ENCODE peak calls at places on chromosomes 3 and 15, in eight cellular contexts. C is dorsolateral prefrontal cortex, K is fibroblast of mammary gland, J is psoas muscle, N is cardiac fibroblast, O is breast epithelium, E is cardiac muscle cell, T is tibial artery. L is an unnamed sample.

GRCh38 chr3:191328963-191329653 is at the start of gene CCDC50:
- DNase-seq in C (peak), K (peak), J (peak), N (peak), O (peak), E (peak), T (peak), L (peak)

GRCh38 chr3:67901681-67902080 is 247.3 kb upstream of the SUCLG2 start:
- DNase-seq in C (no peak), K (no peak), J (no peak), N (no peak), O (no peak), E (no peak), T (no peak), L (no peak)

GRCh38 chr3:55000546-55000945 is 72.7 kb upstream of the LRTM1 start:
- DNase-seq in C (no peak), K (peak), J (no peak), N (peak), O (no peak), E (peak), T (no peak), L (no peak)

GRCh38 chr3:126766653-126767052 is 62.6 kb downstream of the CHCHD6 start:
- DNase-seq in C (no peak), K (no peak), J (no peak), N (no peak), O (no peak), E (no peak), T (no peak), L (no peak)

GRCh38 chr15:68620721-68621528 is 42.1 kb downstream of the CORO2B start:
- DNase-seq in C (peak), K (peak), J (peak), N (peak), O (no peak), E (peak), T (peak), L (no peak)

GRCh38 chr3:56829543-56829942 is 27.8 kb upstream of the ARHGEF3 start:
- DNase-seq in C (no peak), K (no peak), J (no peak), N (no peak), O (no peak), E (no peak), T (no peak), L (no peak)

GRCh38 chr15:29805043-29805707 is 17.1 kb downstream of the TJP1 start:
- DNase-seq in C (peak), K (peak), J (no peak), N (peak), O (no peak), E (no peak), T (no peak), L (no peak)

GRCh38 chr15:65580287-65580686 is 30.6 kb downstream of the INTS14 start:
- DNase-seq in C (no peak), K (peak), J (no peak), N (peak), O (no peak), E (no peak), T (no peak), L (no peak)

GRCh38 chr15:68511073-68511991 is 67.5 kb upstream of the CORO2B start:
- DNase-seq in C (no peak), K (peak), J (peak), N (peak), O (no peak), E (no peak), T (no peak), L (no peak)

GRCh38 chr15:62758126-62758951 is 284.2 kb upstream of the TPM1 start:
- DNase-seq in C (peak), K (peak), J (peak), N (peak), O (no peak), E (peak), T (peak), L (no peak)

GRCh38 chr3:196739671-196740475 is at the start of gene PAK2:
- DNase-seq in C (peak), K (peak), J (peak), N (peak), O (peak), E (peak), T (peak), L (peak)

GRCh38 chr15:89912145-89912673 is 543 bp downstream of the ARPIN start:
- DNase-seq in C (peak), K (peak), J (peak), N (peak), O (no peak), E (peak), T (peak), L (no peak)

GRCh38 chr3:171446801-171447578 is 13.2 kb downstream of the TNIK start:
- DNase-seq in C (no peak), K (peak), J (no peak), N (no peak), O (no peak), E (no peak), T (no peak), L (no peak)

GRCh38 chr3:143070977-143071551 is 48.5 kb upstream of the CHST2 start:
- DNase-seq in C (no peak), K (peak), J (no peak), N (peak), O (no peak), E (no peak), T (no peak), L (no peak)

GRCh38 chr3:188497021-188497420 is 343.1 kb downstream of the LPP start:
- DNase-seq in C (no peak), K (peak), J (no peak), N (no peak), O (no peak), E (no peak), T (no peak), L (no peak)

GRCh38 chr15:89494941-89495637 is 1.3 kb downstream of the RHCG start:
- DNase-seq in C (peak), K (peak), J (no peak), N (no peak), O (no peak), E (no peak), T (no peak), L (peak)

GRCh38 chr15:90873998-90874605 is 5.7 kb downstream of the FURIN start:
- DNase-seq in C (no peak), K (no peak), J (no peak), N (peak), O (no peak), E (peak), T (no peak), L (no peak)

GRCh38 chr3:142897807-142898206 is 8.9 kb upstream of the PCOLCE2 start:
- DNase-seq in C (no peak), K (no peak), J (no peak), N (no peak), O (no peak), E (no peak), T (peak), L (no peak)

GRCh38 chr3:105837143-105837740 is 31.6 kb downstream of the CBLB start:
- DNase-seq in C (no peak), K (peak), J (no peak), N (no peak), O (no peak), E (no peak), T (no peak), L (peak)

GRCh38 chr3:108021131-108021530 is 69.7 kb downstream of the CD47 start:
- DNase-seq in C (no peak), K (no peak), J (no peak), N (no peak), O (no peak), E (no peak), T (no peak), L (no peak)

GRCh38 chr15:89329329-89330084 is 5.1 kb downstream of the POLG start:
- DNase-seq in C (no peak), K (no peak), J (no peak), N (no peak), O (no peak), E (no peak), T (no peak), L (no peak)

GRCh38 chr3:131917006-131917405 is 117.8 kb downstream of the CPNE4 start:
- DNase-seq in C (no peak), K (peak), J (no peak), N (no peak), O (no peak), E (no peak), T (no peak), L (no peak)

GRCh38 chr3:134126153-134126552 is 96.4 kb upstream of the SLCO2A1 start:
- DNase-seq in C (no peak), K (peak), J (no peak), N (peak), O (no peak), E (no peak), T (no peak), L (no peak)

GRCh38 chr3:46863261-46863782 is at the start of gene MYL3:
- DNase-seq in C (no peak), K (no peak), J (peak), N (no peak), O (no peak), E (peak), T (no peak), L (no peak)

GRCh38 chr3:31010491-31010890 is 116.0 kb upstream of the GADL1 start:
- DNase-seq in C (no peak), K (peak), J (no peak), N (peak), O (no peak), E (no peak), T (no peak), L (no peak)

GRCh38 chr3:14142567-14143270 is 17.9 kb downstream of the TMEM43 start:
- DNase-seq in C (no peak), K (no peak), J (no peak), N (no peak), O (no peak), E (no peak), T (no peak), L (no peak)

GRCh38 chr3:127951276-127951675 is 36.2 kb downstream of the KBTBD12 start:
- DNase-seq in C (no peak), K (peak), J (no peak), N (peak), O (no peak), E (no peak), T (no peak), L (no peak)

GRCh38 chr3:137765310-137766033 is 1.4 kb downstream of the SOX14 start:
- DNase-seq in C (no peak), K (no peak), J (no peak), N (no peak), O (no peak), E (no peak), T (no peak), L (no peak)

GRCh38 chr3:66138336-66139234 is 82.2 kb upstream of the SLC25A26 start:
- DNase-seq in C (peak), K (peak), J (peak), N (peak), O (no peak), E (peak), T (peak), L (peak)

GRCh38 chr3:113898892-113899291 is 48.9 kb upstream of the ZDHHC23 start:
- DNase-seq in C (no peak), K (peak), J (no peak), N (peak), O (no peak), E (no peak), T (no peak), L (no peak)

GRCh38 chr15:83248151-83248851 is 36.2 kb downstream of the BNC1 start:
- DNase-seq in C (peak), K (peak), J (no peak), N (peak), O (no peak), E (peak), T (no peak), L (peak)

GRCh38 chr15:61116830-61117229 is 112.3 kb downstream of the RORA start:
- DNase-seq in C (no peak), K (no peak), J (no peak), N (no peak), O (no peak), E (no peak), T (no peak), L (no peak)

GRCh38 chr15:61115679-61116078 is 113.4 kb downstream of the RORA start:
- DNase-seq in C (no peak), K (peak), J (no peak), N (no peak), O (no peak), E (no peak), T (peak), L (no peak)

GRCh38 chr15:61118885-61119284 is 110.2 kb downstream of the RORA start:
- DNase-seq in C (no peak), K (no peak), J (no peak), N (no peak), O (no peak), E (no peak), T (no peak), L (no peak)

GRCh38 chr15:61122624-61123375 is 106.3 kb downstream of the RORA start:
- DNase-seq in C (no peak), K (no peak), J (no peak), N (no peak), O (no peak), E (no peak), T (no peak), L (no peak)

GRCh38 chr15:61119556-61119955 is 109.5 kb downstream of the RORA start:
- DNase-seq in C (no peak), K (peak), J (no peak), N (no peak), O (no peak), E (no peak), T (no peak), L (no peak)
- TF ChIP-seq CTCF in C (no peak), K (no peak), J (no peak), N (no peak), O (no peak), E (no peak), T (no peak), L (no peak)

GRCh38 chr3:11226042-11226370 is 46.2 kb upstream of the ATG7 start:
- DNase-seq in C (no peak), K (no peak), J (no peak), N (no peak), O (no peak), E (no peak), T (no peak), L (no peak)
- H3K4me3 ChIP-seq in C (no peak), K (peak), J (no peak), N (peak), O (peak), E (no peak), T (no peak), L (no peak)

GRCh38 chr3:140576444-140576843 is 101.4 kb upstream of the TRIM42 start:
- DNase-seq in C (no peak), K (no peak), J (no peak), N (no peak), O (no peak), E (peak), T (no peak), L (no peak)

GRCh38 chr3:140580746-140581145 is 97.1 kb upstream of the TRIM42 start:
- DNase-seq in C (no peak), K (peak), J (no peak), N (no peak), O (no peak), E (no peak), T (no peak), L (no peak)

GRCh38 chr3:140577911-140578310 is 100.0 kb upstream of the TRIM42 start:
- DNase-seq in C (no peak), K (no peak), J (no peak), N (no peak), O (no peak), E (no peak), T (no peak), L (no peak)

GRCh38 chr3:140584549-140584948 is 93.3 kb upstream of the TRIM42 start:
- DNase-seq in C (no peak), K (no peak), J (no peak), N (no peak), O (no peak), E (no peak), T (no peak), L (no peak)

GRCh38 chr3:140579260-140579659 is 98.6 kb upstream of the TRIM42 start:
- DNase-seq in C (no peak), K (no peak), J (no peak), N (no peak), O (no peak), E (no peak), T (no peak), L (no peak)
- TF ChIP-seq CTCF in C (no peak), K (peak), J (no peak), N (no peak), O (no peak), E (no peak), T (no peak), L (no peak)

GRCh38 chr3:175885196-175885766 is 1026.1 kb downstream of the NAALADL2 start:
- DNase-seq in C (no peak), K (no peak), J (no peak), N (no peak), O (no peak), E (no peak), T (no peak), L (no peak)
- H3K4me3 ChIP-seq in C (no peak), K (no peak), J (no peak), N (no peak), O (no peak), E (no peak), T (no peak), L (no peak)

GRCh38 chr3:179771797-179772196 is 119.0 kb downstream of the USP13 start:
- DNase-seq in C (no peak), K (no peak), J (no peak), N (no peak), O (no peak), E (peak), T (no peak), L (no peak)
- TF ChIP-seq CTCF in C (no peak), K (no peak), J (no peak), N (no peak), O (no peak), E (no peak), T (no peak), L (no peak)

DNA sequence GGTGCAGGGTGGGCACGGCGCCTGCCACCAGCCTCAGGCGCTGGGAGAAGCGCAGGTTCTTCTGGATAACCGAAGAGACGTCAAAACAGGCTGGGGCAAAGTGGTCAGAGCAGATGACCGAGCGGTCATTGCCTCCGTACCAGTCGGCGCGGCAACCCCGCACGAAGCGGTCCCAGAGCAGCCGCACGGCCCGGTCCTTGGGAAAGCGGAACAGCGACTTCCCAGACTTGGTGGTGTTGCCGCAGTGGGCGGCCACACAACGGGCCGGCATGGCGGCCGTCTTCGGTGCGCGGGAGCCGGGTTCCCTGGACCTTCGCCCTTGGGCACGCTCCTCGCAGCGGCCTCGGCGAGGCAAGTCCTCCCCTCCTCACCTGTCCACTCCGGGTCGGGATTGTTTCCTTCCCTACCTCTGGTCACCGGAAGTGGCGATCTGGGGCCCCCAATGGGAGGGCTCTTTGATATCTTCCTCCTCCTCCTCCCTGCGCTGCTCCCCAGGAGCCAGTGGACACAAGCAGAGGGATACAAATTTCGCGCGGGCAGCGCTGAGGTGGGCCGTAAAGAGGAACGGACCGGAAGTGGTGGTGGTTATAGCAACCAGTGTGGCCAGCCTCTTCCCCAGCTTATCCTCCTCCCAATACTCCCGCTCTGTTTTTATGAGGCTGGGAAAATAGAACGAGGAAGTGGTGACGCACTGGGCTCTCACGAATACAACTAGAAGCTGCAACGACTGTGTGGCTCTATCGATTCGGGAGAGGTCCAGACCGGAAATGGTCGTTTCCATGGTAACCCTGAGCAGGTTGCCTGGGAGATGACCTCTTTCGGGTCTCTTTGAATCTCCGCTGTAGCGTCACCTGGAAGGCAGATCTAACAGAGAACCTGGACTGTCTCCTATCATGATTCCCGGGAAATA is at the start of the genes LRRC49 and THAP10:
- DNase-seq in C (peak), K (peak), J (peak), N (peak), O (peak), E (peak), T (peak), L (peak)
- H3K4me3 ChIP-seq in C (peak), K (peak), J (peak), N (peak), O (peak), E (peak), T (peak), L (peak)

DNA sequence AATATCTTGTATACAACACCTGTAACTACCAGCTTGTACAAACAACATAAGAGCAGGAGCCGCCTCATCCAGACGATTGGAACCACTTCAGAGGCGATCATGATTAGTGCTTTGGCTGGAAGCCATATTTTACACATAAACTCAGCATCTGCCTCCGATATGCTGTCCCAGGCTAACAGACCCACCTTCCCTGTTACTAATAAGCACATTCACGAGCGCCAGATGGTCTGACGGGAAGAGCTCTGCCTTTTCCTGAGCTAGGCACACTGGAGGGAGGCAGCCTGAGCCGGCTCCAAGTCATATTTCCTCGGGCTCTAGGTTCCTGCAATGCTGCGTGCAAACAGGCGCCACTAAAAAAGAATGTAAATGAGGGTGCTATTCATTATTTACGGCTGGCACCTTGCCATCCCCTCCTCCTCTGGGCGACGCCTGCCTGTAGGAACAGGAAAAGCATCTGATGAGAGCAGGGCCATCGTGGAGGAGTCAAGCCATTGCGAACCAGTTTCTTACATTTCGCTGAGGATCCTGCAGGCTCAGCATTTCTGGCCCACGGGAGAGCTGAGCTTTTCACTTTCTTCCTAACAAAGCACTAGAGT is 98.2 kb downstream of the ANXA2 start:
- DNase-seq in C (peak), K (peak), J (no peak), N (peak), O (peak), E (no peak), T (no peak), L (no peak)
- TF ChIP-seq CTCF in C (no peak), K (no peak), J (no peak), N (peak), O (peak), E (peak), T (no peak), L (no peak)

GRCh38 chr3:11716576-11717250 is 73.0 kb upstream of the VGLL4 start:
- DNase-seq in C (no peak), K (no peak), J (no peak), N (peak), O (no peak), E (no peak), T (no peak), L (no peak)
- H3K4me3 ChIP-seq in C (no peak), K (no peak), J (no peak), N (no peak), O (peak), E (no peak), T (peak), L (no peak)

GRCh38 chr3:53109822-53110771 is 20.1 kb downstream of the RFT1 start:
- DNase-seq in C (no peak), K (peak), J (peak), N (peak), O (no peak), E (peak), T (peak), L (peak)
- TF ChIP-seq CTCF in C (no peak), K (peak), J (peak), N (peak), O (peak), E (peak), T (no peak), L (peak)

DNA sequence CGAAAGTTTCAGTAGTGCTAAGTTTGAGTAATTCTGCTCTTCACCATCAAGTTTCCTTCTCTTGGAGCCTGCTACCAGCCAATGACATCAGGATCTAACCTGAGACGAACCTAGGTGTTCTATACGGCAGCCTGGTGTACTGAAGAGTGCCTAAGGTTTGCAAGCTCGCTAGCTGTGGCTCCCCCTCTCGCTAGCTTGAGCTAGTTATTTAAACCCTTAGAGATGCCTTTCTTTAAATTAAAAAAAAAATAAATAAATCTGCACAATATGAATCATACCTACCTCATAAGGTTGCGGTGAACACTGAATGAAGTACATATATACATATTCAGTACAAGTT is 1.4 kb upstream of the COL8A1 start:
- DNase-seq in C (no peak), K (no peak), J (no peak), N (peak), O (no peak), E (no peak), T (no peak), L (no peak)
- H3K4me3 ChIP-seq in C (peak), K (peak), J (peak), N (peak), O (peak), E (peak), T (peak), L (no peak)

L was measured in GM12865.